ENCODE peak calls at places on chromosome 10, in four cellular contexts. One of them, this sample, is unnamed.

GRCh38 chr10:28678687-28679457 is 1.6 kb downstream of the BAMBI start:
- DNase-seq in K562: peak
- DNase-seq in ovary: no peak
- DNase-seq in PC-9: no peak
- DNase-seq in this sample: no peak

GRCh38 chr10:89389254-89389653 is 3.2 kb upstream of the IFIT1 start:
- DNase-seq in K562: no peak
- DNase-seq in ovary: no peak
- DNase-seq in PC-9: no peak
- DNase-seq in this sample: no peak

GRCh38 chr10:124975977-124976514 is 34.1 kb downstream of the ZRANB1 start:
- DNase-seq in K562: no peak
- DNase-seq in ovary: no peak
- DNase-seq in PC-9: no peak
- DNase-seq in this sample: no peak

GRCh38 chr10:23820789-23821188 is 381.9 kb downstream of the OTUD1 start:
- DNase-seq in K562: no peak
- DNase-seq in ovary: no peak
- DNase-seq in PC-9: no peak
- DNase-seq in this sample: no peak

GRCh38 chr10:47372726-47373125 is 11.4 kb downstream of the ZNF488 start:
- DNase-seq in K562: no peak
- DNase-seq in ovary: no peak
- DNase-seq in PC-9: no peak
- DNase-seq in this sample: no peak

GRCh38 chr10:108521827-108522503 is 1357.5 kb upstream of the SORCS1 start:
- DNase-seq in K562: no peak
- DNase-seq in ovary: no peak
- DNase-seq in PC-9: no peak
- DNase-seq in this sample: no peak

GRCh38 chr10:91312031-91312733 is 91.7 kb downstream of the PCGF5 start:
- DNase-seq in K562: peak
- DNase-seq in ovary: no peak
- DNase-seq in PC-9: no peak
- DNase-seq in this sample: no peak

GRCh38 chr10:7795605-7796004 is 7.6 kb downstream of the ATP5F1C start:
- DNase-seq in K562: peak
- DNase-seq in ovary: no peak
- DNase-seq in PC-9: no peak
- DNase-seq in this sample: no peak

GRCh38 chr10:97018251-97019212 is 167.2 kb downstream of the SLIT1 start:
- DNase-seq in K562: no peak
- DNase-seq in ovary: peak
- DNase-seq in PC-9: no peak
- DNase-seq in this sample: no peak

GRCh38 chr10:10986606-10987005 is 31.1 kb upstream of the CELF2 start:
- DNase-seq in K562: no peak
- DNase-seq in ovary: no peak
- DNase-seq in PC-9: no peak
- DNase-seq in this sample: no peak

GRCh38 chr10:52542891-52543290 is 228.8 kb downstream of the DKK1 start:
- DNase-seq in K562: no peak
- DNase-seq in ovary: no peak
- DNase-seq in PC-9: no peak
- DNase-seq in this sample: no peak

GRCh38 chr10:77084431-77085144 is 553.0 kb downstream of the KCNMA1 start:
- DNase-seq in K562: no peak
- DNase-seq in ovary: peak
- DNase-seq in PC-9: no peak
- DNase-seq in this sample: no peak

GRCh38 chr10:103699611-103700435 is 155.6 kb downstream of the SH3PXD2A start:
- DNase-seq in K562: no peak
- DNase-seq in ovary: no peak
- DNase-seq in PC-9: no peak
- DNase-seq in this sample: no peak

GRCh38 chr10:3848768-3849643 is 64.0 kb upstream of the KLF6 start:
- DNase-seq in K562: no peak
- DNase-seq in ovary: no peak
- DNase-seq in PC-9: no peak
- DNase-seq in this sample: no peak

GRCh38 chr10:99676895-99677294 is 17.6 kb downstream of the ENTPD7 start:
- DNase-seq in K562: no peak
- DNase-seq in ovary: no peak
- DNase-seq in PC-9: no peak
- DNase-seq in this sample: no peak

GRCh38 chr10:112775892-112776679 is 174.0 kb upstream of the TCF7L2 start:
- DNase-seq in K562: no peak
- DNase-seq in ovary: no peak
- DNase-seq in PC-9: no peak
- DNase-seq in this sample: no peak

GRCh38 chr10:13758302-13758701 is 171.5 kb downstream of the PRPF18 start:
- DNase-seq in K562: no peak
- DNase-seq in ovary: no peak
- DNase-seq in PC-9: no peak
- DNase-seq in this sample: no peak

GRCh38 chr10:112815238-112816032 is 134.6 kb upstream of the TCF7L2 start:
- DNase-seq in K562: no peak
- DNase-seq in ovary: no peak
- DNase-seq in PC-9: peak
- DNase-seq in this sample: no peak

GRCh38 chr10:79314761-79315601 is 32.3 kb upstream of the PPIF start:
- DNase-seq in K562: no peak
- DNase-seq in ovary: no peak
- DNase-seq in PC-9: no peak
- DNase-seq in this sample: no peak
- H3K27ac ChIP-seq in K562: no peak
- H3K27ac ChIP-seq in ovary: no peak
- H3K27ac ChIP-seq in PC-9: peak
- H3K27ac ChIP-seq in this sample: no peak

DNA sequence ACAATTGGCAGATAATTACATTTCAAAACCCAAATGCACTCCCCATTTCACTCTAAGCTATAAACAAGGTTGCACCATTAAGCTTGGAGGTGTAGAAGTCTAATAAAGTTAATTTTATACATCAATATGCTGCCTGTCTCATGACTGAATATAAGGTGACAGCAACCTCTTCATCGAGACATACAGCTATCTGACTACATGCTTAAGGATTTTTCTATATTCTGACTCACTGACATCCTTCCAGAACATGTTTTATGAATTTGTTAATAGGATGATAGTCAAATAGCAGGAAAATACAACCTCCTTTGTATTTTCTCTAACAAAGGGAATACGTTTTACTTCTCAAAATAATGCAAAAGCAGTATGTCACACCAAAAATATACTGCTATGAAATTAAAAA is 76.6 kb downstream of the NRBF2 start:
- DNase-seq in K562: no peak
- DNase-seq in ovary: no peak
- DNase-seq in PC-9: no peak
- DNase-seq in this sample: no peak
- H3K4me3 ChIP-seq in K562: no peak
- H3K4me3 ChIP-seq in ovary: no peak
- H3K4me3 ChIP-seq in PC-9: no peak
- H3K4me3 ChIP-seq in this sample: no peak

GRCh38 chr10:83541096-83541495 is 598.2 kb upstream of the GHITM start:
- DNase-seq in K562: no peak
- DNase-seq in ovary: no peak
- DNase-seq in PC-9: no peak
- DNase-seq in this sample: no peak

GRCh38 chr10:83536426-83536825 is 602.9 kb upstream of the GHITM start:
- DNase-seq in K562: no peak
- DNase-seq in ovary: no peak
- DNase-seq in PC-9: no peak
- DNase-seq in this sample: no peak

GRCh38 chr10:83539528-83540308 is 599.6 kb upstream of the GHITM start:
- DNase-seq in K562: no peak
- DNase-seq in ovary: peak
- DNase-seq in PC-9: no peak
- DNase-seq in this sample: no peak

GRCh38 chr10:83533290-83533689 is 606.0 kb upstream of the GHITM start:
- DNase-seq in K562: no peak
- DNase-seq in ovary: no peak
- DNase-seq in PC-9: no peak
- DNase-seq in this sample: no peak

GRCh38 chr10:83538047-83538446 is 601.3 kb upstream of the GHITM start:
- DNase-seq in K562: no peak
- DNase-seq in ovary: no peak
- DNase-seq in PC-9: no peak
- DNase-seq in this sample: no peak
- TF ChIP-seq CTCF in K562: no peak
- TF ChIP-seq CTCF in ovary: no peak
- TF ChIP-seq CTCF in PC-9: no peak
- TF ChIP-seq CTCF in this sample: no peak

GRCh38 chr10:105148921-105149320 is 507.8 kb downstream of the SORCS3 start:
- DNase-seq in K562: no peak
- DNase-seq in ovary: no peak
- DNase-seq in PC-9: no peak
- DNase-seq in this sample: no peak
- H3K27ac ChIP-seq in K562: no peak
- H3K27ac ChIP-seq in ovary: no peak
- H3K27ac ChIP-seq in PC-9: no peak
- H3K27ac ChIP-seq in this sample: no peak